ENCODE peak calls at places on chromosomes 6 and 20, in four cellular contexts. X is heart left ventricle, J is colonic mucosa, A is OCI-LY7. Z is an unnamed sample.

GRCh38 chr20:3788685-3789155 is 2.2 kb upstream of the CENPB start:
- DNase-seq in X (peak; percentile 20), J (peak; percentile 74), A (peak; percentile 49), Z (no peak)

GRCh38 chr6:152271681-152272464 is 365.3 kb downstream of the SYNE1 start:
- DNase-seq in X (peak; percentile 37), J (no peak), A (no peak), Z (no peak)

GRCh38 chr6:56552212-56553130 is 90.2 kb downstream of the DST start:
- DNase-seq in X (no peak), J (no peak), A (no peak), Z (no peak)

GRCh38 chr6:132236281-132236680 is 165.0 kb downstream of the MOXD1 start:
- DNase-seq in X (no peak), J (no peak), A (no peak), Z (no peak)

GRCh38 chr6:105992315-105992961 is 93.7 kb upstream of the PRDM1 start:
- DNase-seq in X (peak; percentile 76), J (peak; percentile 87), A (peak; percentile 93), Z (peak; percentile 88)

GRCh38 chr6:3226422-3227362 is 761 bp downstream of the TUBB2B start:
- DNase-seq in X (no peak), J (peak; percentile 27), A (peak; percentile 31), Z (peak; percentile 41)

GRCh38 chr20:5491463-5491862 is 174.7 kb upstream of the PROKR2 start:
- DNase-seq in X (no peak), J (no peak), A (no peak), Z (no peak)

GRCh38 chr6:152973916-152974315 is 8.9 kb downstream of the FBXO5 start:
- DNase-seq in X (no peak), J (no peak), A (no peak), Z (no peak)

GRCh38 chr6:3159805-3160781 is 2.7 kb upstream of the TUBB2A start:
- DNase-seq in X (peak; percentile 37), J (peak; percentile 88), A (peak; percentile 51), Z (peak; percentile 66)

GRCh38 chr6:9412951-9413559 is 977.7 kb upstream of the SLC35B3 start:
- DNase-seq in X (no peak), J (peak; percentile 24), A (peak; percentile 29), Z (peak; percentile 36)

GRCh38 chr6:14719273-14719672 is 526.6 kb upstream of the JARID2 start:
- DNase-seq in X (peak; percentile 34), J (no peak), A (no peak), Z (no peak)

DNA sequence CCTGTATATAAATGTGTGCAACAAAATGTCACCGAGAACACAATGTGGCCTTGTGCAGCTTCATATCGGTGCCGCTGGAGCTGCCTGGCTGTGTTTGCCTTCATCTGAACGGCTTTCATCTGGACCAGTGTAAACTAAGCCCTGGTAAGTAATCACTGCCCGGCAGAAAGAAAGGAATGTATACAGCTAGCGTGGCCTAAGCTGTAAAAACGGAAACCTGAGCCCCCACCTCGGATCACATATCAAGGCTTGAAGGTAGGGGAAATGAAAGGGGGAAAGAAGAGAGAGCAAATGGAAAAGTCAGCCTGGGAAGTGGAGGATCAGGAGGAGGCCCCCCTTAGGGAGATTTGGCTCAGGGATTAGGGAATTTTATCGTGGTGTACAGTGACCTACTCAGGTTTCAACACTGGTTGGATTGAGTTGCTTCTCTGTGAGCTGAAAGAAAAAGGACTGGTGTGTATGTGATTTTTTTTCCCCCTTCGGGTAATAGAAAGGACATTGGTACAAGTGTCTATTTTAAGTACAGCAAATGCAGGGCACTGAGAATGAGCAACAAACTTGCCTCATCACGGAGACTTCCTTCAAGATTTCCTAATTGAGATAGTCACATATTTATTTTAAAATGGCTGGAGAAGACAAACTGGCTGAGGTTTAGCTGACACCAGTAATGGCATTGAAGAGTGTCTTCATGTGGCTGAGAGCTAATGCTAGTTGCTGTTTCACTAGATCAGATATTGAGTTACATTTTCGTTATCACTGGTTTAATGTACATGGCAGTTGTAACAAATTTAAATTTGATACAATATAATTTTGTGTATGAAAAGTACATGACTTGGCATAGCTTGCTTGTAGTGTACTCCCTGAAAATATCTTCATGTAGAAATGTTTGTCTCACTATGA is 3.5 kb downstream of the SOBP start:
- DNase-seq in X (no peak), J (no peak), A (no peak), Z (no peak)
- TF ChIP-seq CTCF in X (no peak), J (no peak), A (no peak), Z (no peak)

DNA sequence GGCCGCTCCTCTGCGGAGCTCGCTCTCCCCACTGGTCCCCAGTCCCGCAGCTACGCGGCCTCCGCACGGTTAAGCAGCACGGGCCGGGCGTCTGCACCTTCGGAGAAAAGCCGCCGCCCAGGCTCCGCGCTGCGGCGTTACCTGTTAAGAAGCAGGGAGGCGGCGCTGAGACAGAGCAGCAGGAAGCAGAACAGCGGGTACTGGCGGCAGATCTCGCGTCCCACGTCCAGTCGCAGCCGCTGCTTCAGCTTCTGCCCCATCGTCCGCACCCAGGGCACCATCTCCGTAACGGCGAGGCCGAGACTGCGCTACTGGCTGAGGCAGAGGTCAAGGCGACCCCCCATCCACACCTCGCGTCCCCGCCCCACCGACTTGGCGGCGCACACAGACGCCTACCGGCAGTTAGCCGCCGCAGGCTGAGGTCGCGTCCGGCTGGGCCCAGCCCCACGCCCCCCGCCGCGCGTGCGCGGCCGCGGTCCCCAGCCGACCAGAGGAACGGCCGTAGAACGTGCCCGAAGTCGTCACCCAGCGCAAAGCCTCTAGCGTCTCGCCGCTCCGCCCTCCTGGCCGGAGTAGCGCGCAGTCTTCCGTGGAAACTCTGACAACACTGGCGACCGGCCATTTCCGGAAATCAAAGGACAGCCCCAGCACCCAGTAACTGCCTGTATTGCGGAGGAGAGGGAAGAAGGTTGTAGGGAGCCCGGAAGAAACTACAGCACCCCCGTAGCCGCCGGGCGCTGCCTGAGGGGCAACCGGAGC is at the start of gene SNX14:
- DNase-seq in X (peak; percentile 98), J (peak; percentile 97), A (peak; percentile 93), Z (peak; percentile 88)
- TF ChIP-seq CTCF in X (peak; percentile 13), J (no peak), A (no peak), Z (no peak)

GRCh38 chr6:1626481-1626880 is 16.8 kb downstream of the FOXC1 start:
- DNase-seq in X (no peak), J (no peak), A (no peak), Z (no peak)

GRCh38 chr6:1624848-1625341 is 15.2 kb downstream of the FOXC1 start:
- DNase-seq in X (no peak), J (no peak), A (no peak), Z (no peak)

GRCh38 chr6:1624071-1624847 is 14.5 kb downstream of the FOXC1 start:
- DNase-seq in X (no peak), J (no peak), A (no peak), Z (peak; percentile 59)

GRCh38 chr6:1625352-1625773 is 15.6 kb downstream of the FOXC1 start:
- DNase-seq in X (no peak), J (no peak), A (no peak), Z (no peak)

GRCh38 chr6:1625926-1626413 is 16.3 kb downstream of the FOXC1 start:
- DNase-seq in X (no peak), J (no peak), A (no peak), Z (no peak)
- TF ChIP-seq CTCF in X (no peak), J (no peak), A (no peak), Z (no peak)

GRCh38 chr6:117976030-117976651 is 69.1 kb downstream of the SLC35F1 start:
- DNase-seq in X (no peak), J (peak; percentile 20), A (peak; percentile 53), Z (peak; percentile 5)
- TF ChIP-seq CTCF in X (peak; percentile 61), J (peak; percentile 40), A (peak; percentile 95), Z (peak; percentile 75)

GRCh38 chr6:136660727-136661126 is 110.5 kb upstream of the MAP7 start:
- DNase-seq in X (no peak), J (no peak), A (no peak), Z (no peak)

GRCh38 chr6:136657629-136658028 is 107.4 kb upstream of the MAP7 start:
- DNase-seq in X (no peak), J (peak; percentile 27), A (no peak), Z (no peak)

GRCh38 chr6:136659991-136660499 is 109.8 kb upstream of the MAP7 start:
- DNase-seq in X (no peak), J (no peak), A (no peak), Z (no peak)

GRCh38 chr6:136656121-136656520 is 105.9 kb upstream of the MAP7 start:
- DNase-seq in X (no peak), J (no peak), A (no peak), Z (no peak)

DNA sequence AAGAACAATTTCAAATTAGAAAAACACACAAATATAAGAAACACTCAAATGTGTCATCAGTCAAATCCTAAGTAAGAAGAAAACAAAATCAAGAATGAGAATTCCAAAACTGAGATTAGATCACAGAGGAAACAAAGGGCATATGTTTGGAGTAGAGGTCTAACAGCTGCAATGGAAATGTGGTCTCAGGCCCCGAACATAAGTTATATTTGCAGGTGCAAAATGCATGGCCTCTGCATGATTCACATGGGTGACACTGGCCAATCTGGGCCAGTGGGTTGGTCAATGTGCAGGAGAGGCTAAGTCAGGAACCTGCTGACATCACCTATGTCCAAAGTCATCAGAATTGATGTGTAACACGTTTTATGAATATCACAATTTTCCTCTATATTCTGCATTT is 108.5 kb upstream of the MAP7 start:
- DNase-seq in X (no peak), J (no peak), A (no peak), Z (no peak)
- TF ChIP-seq CTCF in X (no peak), J (no peak), A (no peak), Z (no peak)

GRCh38 chr6:703562-703961 is 10.6 kb upstream of the EXOC2 start:
- DNase-seq in X (no peak), J (no peak), A (no peak), Z (no peak)

GRCh38 chr6:700490-700889 is 7.6 kb upstream of the EXOC2 start:
- DNase-seq in X (no peak), J (no peak), A (no peak), Z (no peak)

GRCh38 chr6:701215-701614 is 8.3 kb upstream of the EXOC2 start:
- DNase-seq in X (no peak), J (no peak), A (no peak), Z (no peak)

GRCh38 chr6:704037-704436 is 11.1 kb upstream of the EXOC2 start:
- DNase-seq in X (no peak), J (no peak), A (no peak), Z (no peak)

DNA sequence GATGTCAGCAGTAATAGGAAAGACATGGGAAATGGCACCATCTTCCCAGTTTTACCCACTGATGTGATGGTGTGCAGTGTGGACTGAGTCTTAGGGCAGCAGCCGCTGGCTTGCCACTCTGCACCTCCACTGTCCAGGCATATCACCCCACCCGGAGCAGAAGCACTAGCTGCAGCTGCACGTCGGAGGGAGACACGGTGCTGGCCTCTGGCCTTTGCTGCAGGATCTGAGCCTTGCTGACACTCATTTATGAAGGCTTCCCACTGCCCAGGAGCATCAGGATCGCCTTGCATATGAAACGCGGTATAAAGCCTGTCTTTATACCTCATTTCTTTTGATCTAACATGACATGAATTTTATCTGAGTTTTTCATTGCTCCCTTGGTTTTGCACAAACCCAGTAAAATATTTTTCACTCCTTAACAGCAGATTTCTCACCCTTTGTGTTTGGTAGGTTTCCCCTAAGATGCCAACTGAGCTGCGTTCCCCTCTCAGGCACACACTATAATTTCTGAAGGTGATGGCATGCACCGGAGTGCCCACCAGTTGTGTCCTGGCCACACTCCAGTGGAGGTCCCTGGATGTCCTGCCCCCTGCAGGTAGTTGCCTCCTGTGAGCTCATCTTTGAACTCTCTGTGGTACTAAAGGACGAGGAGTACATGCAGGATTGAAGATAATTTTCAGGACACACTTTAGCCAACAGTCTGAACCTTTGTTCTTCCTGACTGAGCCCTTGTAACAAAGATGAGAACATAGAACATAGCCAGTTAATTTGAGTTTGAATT is 8.9 kb upstream of the EXOC2 start:
- DNase-seq in X (no peak), J (no peak), A (peak; percentile 22), Z (peak; percentile 15)
- TF ChIP-seq CTCF in X (no peak), J (no peak), A (peak; percentile 53), Z (no peak)